ENCODE peak calls at places on chromosomes 3 and 15, in ten cellular contexts. One of them, this sample, is unnamed. For H3K27me3, the result is how much of the 10 kb centered on the place peaks cover.

GRCh38 chr3:153624310-153625030 is 462.4 kb downstream of the RAP2B start:
- DNase-seq in endodermal cell: no peak
- DNase-seq in heart left ventricle: no peak
- DNase-seq in GM23338: no peak
- DNase-seq in esophagus muscularis mucosa: no peak
- DNase-seq in CD4-positive, CD25-positive, alpha-beta regulatory T cell: peak
- DNase-seq in adipocyte: no peak
- DNase-seq in transverse colon: no peak
- DNase-seq in AG04450: no peak
- DNase-seq in brain microvascular endothelial cell: no peak
- DNase-seq in this sample: no peak

GRCh38 chr3:140736863-140737460 is 59.1 kb downstream of the TRIM42 start:
- DNase-seq in CD4-positive, CD25-positive, alpha-beta regulatory T cell: no peak
- DNase-seq in AG04450: no peak
- DNase-seq in adipocyte: peak
- DNase-seq in brain microvascular endothelial cell: peak
- DNase-seq in endodermal cell: peak
- DNase-seq in heart left ventricle: peak
- DNase-seq in transverse colon: peak
- DNase-seq in esophagus muscularis mucosa: no peak
- DNase-seq in GM23338: peak
- DNase-seq in this sample: peak

GRCh38 chr15:39413558-39413957 is 167.3 kb upstream of the THBS1 start:
- DNase-seq in esophagus muscularis mucosa: no peak
- DNase-seq in GM23338: no peak
- DNase-seq in CD4-positive, CD25-positive, alpha-beta regulatory T cell: no peak
- DNase-seq in endodermal cell: no peak
- DNase-seq in transverse colon: no peak
- DNase-seq in brain microvascular endothelial cell: no peak
- DNase-seq in AG04450: no peak
- DNase-seq in heart left ventricle: no peak
- DNase-seq in adipocyte: peak
- DNase-seq in this sample: no peak

GRCh38 chr3:105868450-105868744 is 415 bp downstream of the CBLB start:
- DNase-seq in GM23338: peak
- DNase-seq in AG04450: no peak
- DNase-seq in CD4-positive, CD25-positive, alpha-beta regulatory T cell: no peak
- DNase-seq in transverse colon: peak
- DNase-seq in heart left ventricle: peak
- DNase-seq in brain microvascular endothelial cell: peak
- DNase-seq in adipocyte: peak
- DNase-seq in endodermal cell: peak
- DNase-seq in esophagus muscularis mucosa: peak
- DNase-seq in this sample: peak

GRCh38 chr3:197028711-197029510 is 706 bp downstream of the MELTF start:
- DNase-seq in AG04450: no peak
- DNase-seq in heart left ventricle: peak
- DNase-seq in brain microvascular endothelial cell: no peak
- DNase-seq in endodermal cell: no peak
- DNase-seq in CD4-positive, CD25-positive, alpha-beta regulatory T cell: peak
- DNase-seq in GM23338: no peak
- DNase-seq in transverse colon: peak
- DNase-seq in adipocyte: peak
- DNase-seq in esophagus muscularis mucosa: no peak
- DNase-seq in this sample: no peak

GRCh38 chr3:24680214-24680967 is 185.7 kb upstream of the THRB start:
- DNase-seq in transverse colon: peak
- DNase-seq in endodermal cell: peak
- DNase-seq in heart left ventricle: peak
- DNase-seq in esophagus muscularis mucosa: no peak
- DNase-seq in CD4-positive, CD25-positive, alpha-beta regulatory T cell: peak
- DNase-seq in adipocyte: no peak
- DNase-seq in brain microvascular endothelial cell: peak
- DNase-seq in GM23338: peak
- DNase-seq in AG04450: no peak
- DNase-seq in this sample: no peak

GRCh38 chr15:60585743-60586708 is 107.1 kb upstream of the ICE2 start:
- DNase-seq in brain microvascular endothelial cell: peak
- DNase-seq in adipocyte: peak
- DNase-seq in GM23338: peak
- DNase-seq in endodermal cell: peak
- DNase-seq in AG04450: peak
- DNase-seq in transverse colon: peak
- DNase-seq in heart left ventricle: no peak
- DNase-seq in esophagus muscularis mucosa: no peak
- DNase-seq in CD4-positive, CD25-positive, alpha-beta regulatory T cell: peak
- DNase-seq in this sample: peak

GRCh38 chr15:84590406-84590805 is 10.4 kb upstream of the ZSCAN2 start:
- DNase-seq in brain microvascular endothelial cell: peak
- DNase-seq in transverse colon: no peak
- DNase-seq in endodermal cell: peak
- DNase-seq in heart left ventricle: no peak
- DNase-seq in adipocyte: no peak
- DNase-seq in CD4-positive, CD25-positive, alpha-beta regulatory T cell: no peak
- DNase-seq in GM23338: no peak
- DNase-seq in esophagus muscularis mucosa: no peak
- DNase-seq in AG04450: no peak
- DNase-seq in this sample: no peak

GRCh38 chr3:58630081-58630709 is 36.4 kb downstream of the FAM3D start:
- DNase-seq in adipocyte: peak
- DNase-seq in brain microvascular endothelial cell: peak
- DNase-seq in AG04450: no peak
- DNase-seq in heart left ventricle: no peak
- DNase-seq in esophagus muscularis mucosa: no peak
- DNase-seq in endodermal cell: peak
- DNase-seq in CD4-positive, CD25-positive, alpha-beta regulatory T cell: peak
- DNase-seq in transverse colon: peak
- DNase-seq in GM23338: peak
- DNase-seq in this sample: peak

GRCh38 chr15:67741313-67741712 is 84.0 kb upstream of the SKOR1 start:
- DNase-seq in AG04450: no peak
- DNase-seq in esophagus muscularis mucosa: no peak
- DNase-seq in heart left ventricle: no peak
- DNase-seq in endodermal cell: no peak
- DNase-seq in adipocyte: no peak
- DNase-seq in CD4-positive, CD25-positive, alpha-beta regulatory T cell: no peak
- DNase-seq in brain microvascular endothelial cell: peak
- DNase-seq in GM23338: no peak
- DNase-seq in transverse colon: no peak
- DNase-seq in this sample: peak

GRCh38 chr15:79874242-79874641 is 22.6 kb downstream of the MTHFS start:
- DNase-seq in adipocyte: no peak
- DNase-seq in CD4-positive, CD25-positive, alpha-beta regulatory T cell: no peak
- DNase-seq in esophagus muscularis mucosa: no peak
- DNase-seq in heart left ventricle: no peak
- DNase-seq in endodermal cell: no peak
- DNase-seq in brain microvascular endothelial cell: no peak
- DNase-seq in transverse colon: no peak
- DNase-seq in GM23338: no peak
- DNase-seq in AG04450: no peak
- DNase-seq in this sample: no peak

GRCh38 chr15:89444855-89445254 is 51.5 kb downstream of the RHCG start:
- DNase-seq in endodermal cell: peak
- DNase-seq in adipocyte: no peak
- DNase-seq in brain microvascular endothelial cell: no peak
- DNase-seq in CD4-positive, CD25-positive, alpha-beta regulatory T cell: no peak
- DNase-seq in transverse colon: no peak
- DNase-seq in GM23338: peak
- DNase-seq in heart left ventricle: no peak
- DNase-seq in AG04450: no peak
- DNase-seq in esophagus muscularis mucosa: no peak
- DNase-seq in this sample: no peak
- H3K27me3 ChIP-seq in endodermal cell: under half
- H3K27me3 ChIP-seq in adipocyte: half or more
- H3K27me3 ChIP-seq in brain microvascular endothelial cell: under half
- H3K27me3 ChIP-seq in CD4-positive, CD25-positive, alpha-beta regulatory T cell: under half
- H3K27me3 ChIP-seq in transverse colon: under half
- H3K27me3 ChIP-seq in GM23338: under half
- H3K27me3 ChIP-seq in heart left ventricle: under half
- H3K27me3 ChIP-seq in AG04450: under half
- H3K27me3 ChIP-seq in esophagus muscularis mucosa: half or more
- H3K27me3 ChIP-seq in this sample: under half

GRCh38 chr15:74958908-74959642 is 2.5 kb upstream of the RPP25 start:
- DNase-seq in heart left ventricle: no peak
- DNase-seq in CD4-positive, CD25-positive, alpha-beta regulatory T cell: no peak
- DNase-seq in brain microvascular endothelial cell: no peak
- DNase-seq in AG04450: no peak
- DNase-seq in adipocyte: no peak
- DNase-seq in endodermal cell: peak
- DNase-seq in esophagus muscularis mucosa: no peak
- DNase-seq in transverse colon: no peak
- DNase-seq in GM23338: peak
- DNase-seq in this sample: no peak
- H3K4me3 ChIP-seq in heart left ventricle: peak
- H3K4me3 ChIP-seq in CD4-positive, CD25-positive, alpha-beta regulatory T cell: no peak
- H3K4me3 ChIP-seq in brain microvascular endothelial cell: peak
- H3K4me3 ChIP-seq in AG04450: no peak
- H3K4me3 ChIP-seq in adipocyte: peak
- H3K4me3 ChIP-seq in endodermal cell: peak
- H3K4me3 ChIP-seq in esophagus muscularis mucosa: peak
- H3K4me3 ChIP-seq in transverse colon: peak
- H3K4me3 ChIP-seq in GM23338: peak
- H3K4me3 ChIP-seq in this sample: no peak

GRCh38 chr3:181699171-181699903 is 12.4 kb upstream of the SOX2 start:
- DNase-seq in adipocyte: no peak
- DNase-seq in transverse colon: no peak
- DNase-seq in esophagus muscularis mucosa: no peak
- DNase-seq in CD4-positive, CD25-positive, alpha-beta regulatory T cell: no peak
- DNase-seq in endodermal cell: peak
- DNase-seq in heart left ventricle: no peak
- DNase-seq in GM23338: peak
- DNase-seq in brain microvascular endothelial cell: no peak
- DNase-seq in AG04450: no peak
- DNase-seq in this sample: no peak
- H3K27me3 ChIP-seq in adipocyte: half or more
- H3K27me3 ChIP-seq in transverse colon: half or more
- H3K27me3 ChIP-seq in esophagus muscularis mucosa: half or more
- H3K27me3 ChIP-seq in CD4-positive, CD25-positive, alpha-beta regulatory T cell: half or more
- H3K27me3 ChIP-seq in endodermal cell: half or more
- H3K27me3 ChIP-seq in heart left ventricle: half or more
- H3K27me3 ChIP-seq in GM23338: half or more
- H3K27me3 ChIP-seq in brain microvascular endothelial cell: under half
- H3K27me3 ChIP-seq in AG04450: half or more
- H3K27me3 ChIP-seq in this sample: half or more

GRCh38 chr3:146156060-146156459 is 4.9 kb downstream of the PLOD2 start:
- DNase-seq in GM23338: no peak
- DNase-seq in endodermal cell: no peak
- DNase-seq in transverse colon: no peak
- DNase-seq in adipocyte: peak
- DNase-seq in CD4-positive, CD25-positive, alpha-beta regulatory T cell: no peak
- DNase-seq in brain microvascular endothelial cell: no peak
- DNase-seq in AG04450: no peak
- DNase-seq in esophagus muscularis mucosa: no peak
- DNase-seq in heart left ventricle: no peak
- DNase-seq in this sample: no peak
- H3K4me3 ChIP-seq in GM23338: no peak
- H3K4me3 ChIP-seq in endodermal cell: no peak
- H3K4me3 ChIP-seq in transverse colon: no peak
- H3K4me3 ChIP-seq in adipocyte: peak
- H3K4me3 ChIP-seq in CD4-positive, CD25-positive, alpha-beta regulatory T cell: no peak
- H3K4me3 ChIP-seq in brain microvascular endothelial cell: no peak
- H3K4me3 ChIP-seq in AG04450: peak
- H3K4me3 ChIP-seq in esophagus muscularis mucosa: peak
- H3K4me3 ChIP-seq in heart left ventricle: peak
- H3K4me3 ChIP-seq in this sample: peak

GRCh38 chr15:89396723-89397652 is 62.4 kb upstream of the POLG start:
- DNase-seq in CD4-positive, CD25-positive, alpha-beta regulatory T cell: no peak
- DNase-seq in GM23338: peak
- DNase-seq in brain microvascular endothelial cell: no peak
- DNase-seq in esophagus muscularis mucosa: no peak
- DNase-seq in transverse colon: no peak
- DNase-seq in adipocyte: no peak
- DNase-seq in heart left ventricle: no peak
- DNase-seq in AG04450: no peak
- DNase-seq in endodermal cell: peak
- DNase-seq in this sample: no peak

GRCh38 chr15:89399070-89399389 is 64.4 kb upstream of the POLG start:
- DNase-seq in endodermal cell: no peak
- DNase-seq in GM23338: no peak
- DNase-seq in transverse colon: no peak
- DNase-seq in CD4-positive, CD25-positive, alpha-beta regulatory T cell: no peak
- DNase-seq in heart left ventricle: no peak
- DNase-seq in esophagus muscularis mucosa: no peak
- DNase-seq in AG04450: no peak
- DNase-seq in adipocyte: no peak
- DNase-seq in brain microvascular endothelial cell: no peak
- DNase-seq in this sample: no peak

GRCh38 chr15:89399390-89400120 is 64.9 kb upstream of the POLG start:
- DNase-seq in CD4-positive, CD25-positive, alpha-beta regulatory T cell: peak
- DNase-seq in adipocyte: no peak
- DNase-seq in GM23338: peak
- DNase-seq in esophagus muscularis mucosa: no peak
- DNase-seq in heart left ventricle: no peak
- DNase-seq in AG04450: no peak
- DNase-seq in transverse colon: peak
- DNase-seq in brain microvascular endothelial cell: no peak
- DNase-seq in endodermal cell: peak
- DNase-seq in this sample: peak

GRCh38 chr15:89395996-89396395 is 61.4 kb upstream of the POLG start:
- DNase-seq in AG04450: no peak
- DNase-seq in CD4-positive, CD25-positive, alpha-beta regulatory T cell: no peak
- DNase-seq in endodermal cell: no peak
- DNase-seq in adipocyte: peak
- DNase-seq in GM23338: no peak
- DNase-seq in heart left ventricle: no peak
- DNase-seq in transverse colon: no peak
- DNase-seq in esophagus muscularis mucosa: no peak
- DNase-seq in brain microvascular endothelial cell: no peak
- DNase-seq in this sample: no peak

GRCh38 chr15:89397653-89398023 is 63.0 kb upstream of the POLG start:
- DNase-seq in GM23338: no peak
- DNase-seq in AG04450: no peak
- DNase-seq in adipocyte: no peak
- DNase-seq in esophagus muscularis mucosa: no peak
- DNase-seq in CD4-positive, CD25-positive, alpha-beta regulatory T cell: no peak
- DNase-seq in endodermal cell: no peak
- DNase-seq in heart left ventricle: no peak
- DNase-seq in brain microvascular endothelial cell: no peak
- DNase-seq in transverse colon: no peak
- DNase-seq in this sample: no peak
- H3K27me3 ChIP-seq in GM23338: half or more
- H3K27me3 ChIP-seq in AG04450: half or more
- H3K27me3 ChIP-seq in adipocyte: half or more
- H3K27me3 ChIP-seq in esophagus muscularis mucosa: half or more
- H3K27me3 ChIP-seq in CD4-positive, CD25-positive, alpha-beta regulatory T cell: under half
- H3K27me3 ChIP-seq in endodermal cell: half or more
- H3K27me3 ChIP-seq in heart left ventricle: half or more
- H3K27me3 ChIP-seq in brain microvascular endothelial cell: half or more
- H3K27me3 ChIP-seq in transverse colon: half or more
- H3K27me3 ChIP-seq in this sample: under half

DNA sequence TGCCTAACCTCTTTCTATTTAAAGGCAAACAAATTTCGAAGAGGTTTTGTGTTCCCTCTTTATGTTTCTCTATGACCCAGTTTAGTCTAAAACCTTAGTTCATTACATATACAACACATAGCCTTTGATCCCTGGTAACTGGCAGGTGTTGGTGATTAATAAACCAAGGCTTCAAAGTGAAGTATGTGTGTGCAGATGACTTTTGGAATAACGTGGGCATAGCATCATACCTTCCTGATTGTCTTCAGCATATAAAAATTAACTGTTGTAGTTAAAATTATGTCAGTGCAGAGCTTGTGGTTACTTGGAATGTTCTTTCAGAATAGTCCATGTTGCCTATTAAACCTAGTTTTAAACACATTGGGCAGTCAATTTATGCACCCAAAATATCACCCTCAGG is 608.3 kb downstream of the ROBO2 start:
- DNase-seq in endodermal cell: no peak
- DNase-seq in esophagus muscularis mucosa: no peak
- DNase-seq in adipocyte: peak
- DNase-seq in AG04450: no peak
- DNase-seq in brain microvascular endothelial cell: no peak
- DNase-seq in heart left ventricle: no peak
- DNase-seq in GM23338: no peak
- DNase-seq in transverse colon: no peak
- DNase-seq in CD4-positive, CD25-positive, alpha-beta regulatory T cell: no peak
- DNase-seq in this sample: no peak
- H3K4me3 ChIP-seq in endodermal cell: no peak
- H3K4me3 ChIP-seq in esophagus muscularis mucosa: no peak
- H3K4me3 ChIP-seq in adipocyte: no peak
- H3K4me3 ChIP-seq in AG04450: no peak
- H3K4me3 ChIP-seq in brain microvascular endothelial cell: no peak
- H3K4me3 ChIP-seq in heart left ventricle: no peak
- H3K4me3 ChIP-seq in GM23338: no peak
- H3K4me3 ChIP-seq in transverse colon: no peak
- H3K4me3 ChIP-seq in CD4-positive, CD25-positive, alpha-beta regulatory T cell: no peak
- H3K4me3 ChIP-seq in this sample: no peak